ENCODE peak calls at places on chromosomes 6 and 20, in ten cellular contexts. C is Peyer's patch, T is HepG2, E is GM23338, J is prostate gland, U is esophagus squamous epithelium, F is adrenal gland, X is PC-9, A is HCT116, Y is brain microvascular endothelial cell. D is an unnamed sample.

GRCh38 chr6:15498640-15499039 is 164.2 kb downstream of the DTNBP1 start:
- DNase-seq in C (no peak), T (no peak), E (no peak), J (no peak), U (no peak), F (no peak), X (no peak), A (no peak), Y (no peak), D (no peak)

GRCh38 chr6:168603234-168603633 is 162.2 kb downstream of the SMOC2 start:
- DNase-seq in C (no peak), T (no peak), E (no peak), J (no peak), U (no peak), F (no peak), X (no peak), A (no peak), Y (no peak), D (peak)

GRCh38 chr6:2226775-2227174 is 18.6 kb downstream of the GMDS start:
- DNase-seq in C (no peak), T (peak), E (no peak), J (no peak), U (no peak), F (no peak), X (no peak), A (no peak), Y (no peak), D (no peak)

GRCh38 chr6:56953597-56954388 is 1.1 kb upstream of the BEND6 start:
- DNase-seq in C (no peak), T (no peak), E (peak), J (no peak), U (no peak), F (no peak), X (no peak), A (no peak), Y (no peak), D (no peak)

GRCh38 chr6:157955675-157956074 is 26.0 kb upstream of the SYNJ2 start:
- DNase-seq in C (no peak), T (peak), E (no peak), J (no peak), U (no peak), F (no peak), X (no peak), A (no peak), Y (no peak), D (no peak)

GRCh38 chr6:74573613-74574012 is 632.2 kb downstream of the COL12A1 start:
- DNase-seq in C (no peak), T (no peak), E (no peak), J (no peak), U (no peak), F (no peak), X (no peak), A (no peak), Y (no peak), D (no peak)

GRCh38 chr6:7731289-7731688 is 5.4 kb downstream of the BMP6 start:
- DNase-seq in C (no peak), T (no peak), E (no peak), J (no peak), U (no peak), F (no peak), X (no peak), A (no peak), Y (no peak), D (no peak)

GRCh38 chr20:8144282-8145245 is 12.5 kb downstream of the PLCB1 start:
- DNase-seq in C (peak), T (peak), E (peak), J (no peak), U (no peak), F (no peak), X (no peak), A (no peak), Y (peak), D (no peak)

DNA sequence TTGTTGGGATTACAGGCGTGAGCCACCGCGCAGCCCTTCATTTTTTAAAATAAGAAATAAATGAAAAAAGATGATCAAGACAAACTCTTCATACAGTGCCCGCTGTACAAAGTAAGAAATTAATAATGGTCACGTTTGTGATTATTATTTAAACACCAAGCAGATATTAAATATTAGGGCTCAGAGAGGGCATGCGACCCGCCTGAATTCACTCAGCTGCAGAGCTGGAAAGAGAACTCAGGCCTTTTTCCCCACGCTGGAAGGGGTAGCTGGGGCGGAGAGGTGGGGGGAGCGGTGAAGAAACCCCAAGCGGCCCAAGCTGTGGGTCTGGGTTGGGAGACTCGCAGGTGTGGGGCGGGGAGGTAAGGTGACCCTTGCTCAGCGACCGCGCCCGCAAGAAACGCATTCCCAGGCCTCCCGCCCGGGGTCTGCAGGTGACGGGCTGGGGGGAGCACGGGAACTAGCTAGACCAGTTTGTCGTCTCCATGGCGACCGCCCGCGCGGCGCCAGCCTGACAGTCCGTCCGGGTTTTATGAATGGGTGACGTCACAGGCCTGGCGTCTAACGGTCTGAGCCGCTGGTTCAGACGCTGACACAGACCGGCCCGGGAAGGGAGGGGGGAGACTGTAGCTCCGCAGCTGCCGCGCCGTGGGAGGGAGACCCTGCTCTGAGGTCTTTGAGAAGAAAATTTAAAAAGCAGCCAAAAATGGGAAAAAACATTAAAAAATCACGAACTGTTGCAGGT is 1.1 kb upstream of the ID1 start:
- DNase-seq in C (peak), T (peak), E (peak), J (peak), U (peak), F (peak), X (peak), A (peak), Y (peak), D (peak)
- H3K27ac ChIP-seq in C (peak), T (peak), E (peak), J (peak), U (peak), F (peak), X (peak), A (peak), Y (peak), D (peak)

GRCh38 chr20:2314759-2315439 is 19.1 kb downstream of the TGM3 start:
- DNase-seq in C (peak), T (no peak), E (no peak), J (no peak), U (no peak), F (peak), X (peak), A (peak), Y (no peak), D (no peak)
- H3K27ac ChIP-seq in C (no peak), T (no peak), E (no peak), J (no peak), U (peak), F (no peak), X (peak), A (peak), Y (no peak), D (no peak)

GRCh38 chr6:29892696-29893095 is 49.6 kb upstream of the HLA-A start:
- DNase-seq in C (no peak), T (no peak), E (no peak), J (no peak), U (no peak), F (no peak), X (no peak), A (no peak), Y (no peak), D (no peak)

GRCh38 chr6:29886686-29887085 is 55.6 kb upstream of the HLA-A start:
- DNase-seq in C (no peak), T (no peak), E (no peak), J (no peak), U (no peak), F (no peak), X (no peak), A (no peak), Y (no peak), D (no peak)

GRCh38 chr6:29887819-29888581 is 54.3 kb upstream of the HLA-A start:
- DNase-seq in C (peak), T (no peak), E (peak), J (peak), U (no peak), F (no peak), X (no peak), A (peak), Y (peak), D (peak)

GRCh38 chr6:29884261-29884660 is 56.6 kb downstream of the HLA-G start:
- DNase-seq in C (no peak), T (no peak), E (no peak), J (no peak), U (no peak), F (no peak), X (no peak), A (no peak), Y (no peak), D (no peak)

DNA sequence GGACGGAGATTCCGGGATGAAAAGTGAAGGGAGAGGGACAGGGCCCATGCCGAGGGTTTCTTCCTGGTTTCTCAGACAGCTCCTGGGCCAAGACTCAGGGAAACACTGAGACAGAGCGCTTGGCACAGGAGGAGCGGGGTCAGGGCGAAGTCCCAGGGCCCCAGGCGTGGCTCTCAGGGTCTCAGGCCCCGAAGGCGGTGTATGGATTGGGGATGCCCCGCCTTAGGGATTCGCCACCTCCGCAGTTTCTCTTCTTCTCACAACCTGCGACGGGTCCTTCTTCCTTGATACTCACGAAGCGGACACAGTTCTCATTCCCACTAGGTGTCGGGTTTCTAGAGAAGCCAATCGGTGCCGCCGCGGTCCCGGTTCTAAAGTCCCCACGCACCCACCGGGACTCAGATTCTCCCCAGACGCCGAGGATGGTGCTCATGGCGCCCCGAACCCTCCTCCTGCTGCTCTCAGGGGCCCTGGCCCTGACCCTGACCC is 55.0 kb upstream of the HLA-A start:
- DNase-seq in C (peak), T (no peak), E (peak), J (peak), U (no peak), F (no peak), X (no peak), A (peak), Y (no peak), D (peak)
- H3K27ac ChIP-seq in C (peak), T (no peak), E (no peak), J (peak), U (peak), F (no peak), X (no peak), A (peak), Y (no peak), D (no peak)

DNA sequence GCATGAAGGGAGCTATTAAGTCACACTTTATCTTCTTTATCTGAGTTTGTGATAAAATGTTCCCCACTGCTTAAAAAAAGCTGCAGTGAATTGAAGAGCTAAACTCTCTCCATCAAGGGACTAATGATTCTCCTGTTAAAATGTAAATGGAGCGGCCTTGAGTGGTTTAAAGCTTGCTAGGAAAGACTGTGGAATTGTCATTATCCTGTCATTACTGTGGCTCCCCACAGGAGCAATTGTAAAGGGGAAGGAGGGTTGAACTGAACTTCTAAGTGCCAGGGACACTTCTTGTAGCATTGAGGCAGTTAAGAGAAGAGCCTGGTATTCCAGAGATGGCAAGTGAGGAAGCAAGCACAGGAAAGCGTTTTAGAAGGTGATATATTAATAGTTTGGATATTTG is 17.4 kb upstream of the CNR1 start:
- DNase-seq in C (no peak), T (no peak), E (peak), J (no peak), U (no peak), F (no peak), X (no peak), A (no peak), Y (no peak), D (no peak)
- H3K27ac ChIP-seq in C (no peak), T (no peak), E (no peak), J (no peak), U (no peak), F (no peak), X (no peak), A (no peak), Y (no peak), D (no peak)

DNA sequence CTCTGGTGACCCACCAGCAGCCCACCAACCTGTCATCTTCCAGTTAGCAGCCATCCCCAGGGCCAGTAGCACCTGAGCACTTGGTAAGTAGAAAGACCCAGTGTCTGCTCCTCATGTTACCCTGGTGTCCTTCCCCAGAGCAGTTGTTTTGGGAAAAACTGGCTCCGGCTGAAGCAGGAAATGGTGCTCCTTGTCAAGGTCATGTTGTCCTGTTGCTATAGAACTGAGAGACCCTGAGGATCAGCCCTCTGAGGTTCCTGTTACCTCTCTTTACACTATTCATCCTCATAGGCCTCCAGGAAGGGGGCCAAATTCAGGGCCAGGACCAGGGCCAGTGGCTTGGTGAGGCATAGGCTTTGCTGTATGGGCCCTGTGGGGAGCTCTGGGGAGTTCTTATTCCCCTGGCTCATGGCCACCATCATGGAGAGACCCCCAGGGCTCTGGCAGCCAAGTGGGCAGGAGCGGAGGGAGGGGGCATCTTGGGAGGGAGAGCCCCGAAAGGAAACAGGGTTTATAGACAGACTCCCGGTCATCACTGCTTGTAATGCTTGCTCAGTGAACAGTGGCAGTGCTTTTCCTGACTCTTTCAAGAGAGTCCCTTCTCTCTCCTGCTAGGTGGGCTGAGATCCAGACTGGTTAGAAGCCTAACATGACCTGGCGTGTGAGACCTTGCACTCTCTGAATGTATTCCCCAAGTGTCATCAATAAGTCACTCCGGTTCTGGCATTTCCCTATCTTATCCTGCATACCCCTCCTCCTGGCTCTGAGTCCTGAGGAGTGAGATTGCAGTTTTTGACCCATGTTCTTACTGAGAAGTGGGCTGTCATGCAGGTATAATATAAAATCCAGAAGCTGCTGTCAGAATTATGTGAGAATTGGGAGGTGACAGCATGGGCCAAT is 50.7 kb downstream of the PPARD start:
- DNase-seq in C (no peak), T (peak), E (no peak), J (no peak), U (no peak), F (no peak), X (no peak), A (no peak), Y (no peak), D (peak)
- H3K27ac ChIP-seq in C (peak), T (no peak), E (no peak), J (peak), U (peak), F (no peak), X (peak), A (peak), Y (no peak), D (no peak)

GRCh38 chr20:1826046-1826445 is 69.2 kb upstream of the SIRPA start:
- DNase-seq in C (no peak), T (no peak), E (no peak), J (no peak), U (no peak), F (no peak), X (no peak), A (no peak), Y (no peak), D (peak)
- H3K27ac ChIP-seq in C (no peak), T (no peak), E (no peak), J (no peak), U (no peak), F (no peak), X (no peak), A (no peak), Y (peak), D (no peak)

DNA sequence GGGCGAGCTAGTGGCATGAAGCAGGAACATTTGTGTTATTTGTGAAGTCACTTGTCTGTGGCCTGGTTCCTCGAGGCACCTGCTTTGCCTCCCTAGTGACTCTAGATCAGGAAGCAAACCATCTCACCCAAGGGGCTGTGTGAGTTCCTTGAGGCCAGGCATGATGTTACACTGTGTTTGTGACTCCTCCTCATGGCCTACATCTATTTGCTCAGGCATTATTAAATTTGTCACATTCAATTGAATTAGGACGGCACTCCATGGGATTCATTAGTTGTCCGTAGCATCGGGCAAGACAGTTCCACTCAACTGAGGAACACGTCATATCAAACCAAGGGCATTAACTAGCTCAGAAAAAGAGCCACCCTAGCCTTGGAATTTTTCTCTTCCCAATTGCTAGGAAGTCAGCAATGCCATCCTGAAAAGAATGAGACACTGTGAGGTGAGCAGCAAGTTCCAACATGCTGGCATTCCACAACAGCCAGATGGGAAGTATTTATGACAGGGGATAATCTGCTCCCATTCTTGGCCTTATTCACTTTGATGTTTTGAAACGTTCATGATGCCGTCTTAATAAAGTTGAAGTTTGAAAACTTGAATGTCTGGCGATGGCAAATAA is 17.2 kb downstream of the TMEM200A start:
- DNase-seq in C (no peak), T (no peak), E (no peak), J (no peak), U (no peak), F (no peak), X (no peak), A (no peak), Y (no peak), D (no peak)
- H3K27ac ChIP-seq in C (no peak), T (no peak), E (no peak), J (no peak), U (no peak), F (no peak), X (no peak), A (no peak), Y (no peak), D (no peak)